ENCODE peak calls at places on chromosomes 5 and 9, in ten cellular contexts. W is Panc1; V is HAP-1; H is NCI-H1105 treated with DMSO at 0.1 percent for 48 hours; N is HS-5; S is brain microvascular endothelial cell; M is Ammon's horn; F is activated CD4-positive, CD25-positive, alpha-beta regulatory T cell; G is fibroblast of the conjunctiva; O is GM12864. J is an unnamed sample.
A peak's percentile ranks its signal among the peaks of the same experiment; 100 is the strongest.

GRCh38 chr9:120857481-120857880 is 14.8 kb upstream of the PSMD5 start:
- DNase-seq in W (no peak), V (no peak), H (no peak), N (no peak), S (no peak), M (no peak), F (no peak), G (no peak), O (no peak), J (no peak)

GRCh38 chr9:121298016-121298538 is 30.1 kb downstream of the GSN start:
- DNase-seq in W (no peak), V (no peak), H (no peak), N (no peak), S (no peak), M (no peak), F (no peak), G (no peak), O (no peak), J (no peak)

GRCh38 chr9:123327697-123328100 is 28.3 kb upstream of the CRB2 start:
- DNase-seq in W (no peak), V (no peak), H (no peak), N (no peak), S (no peak), M (no peak), F (no peak), G (no peak), O (no peak), J (no peak)

GRCh38 chr9:112104401-112104800 is 70.7 kb downstream of the SUSD1 start:
- DNase-seq in W (no peak), V (no peak), H (no peak), N (no peak), S (no peak), M (no peak), F (no peak), G (no peak), O (no peak), J (no peak)

GRCh38 chr9:92746567-92747458 is 17.8 kb downstream of the BICD2 start:
- DNase-seq in W (no peak), V (no peak), H (no peak), N (no peak), S (peak; percentile 65), M (no peak), F (no peak), G (no peak), O (no peak), J (no peak)

GRCh38 chr5:57784106-57784505 is 301.5 kb upstream of the ACTBL2 start:
- DNase-seq in W (no peak), V (no peak), H (no peak), N (no peak), S (no peak), M (no peak), F (no peak), G (no peak), O (no peak), J (no peak)

GRCh38 chr9:5263568-5264218 is 32.5 kb downstream of the INSL4 start:
- DNase-seq in W (no peak), V (no peak), H (no peak), N (no peak), S (peak; percentile 3), M (no peak), F (no peak), G (no peak), O (no peak), J (no peak)

GRCh38 chr9:124088476-124088837 is 76.9 kb downstream of the LHX2 start:
- DNase-seq in W (no peak), V (no peak), H (no peak), N (no peak), S (no peak), M (peak; percentile 16), F (no peak), G (no peak), O (no peak), J (no peak)

GRCh38 chr9:112002131-112002846 is 105.7 kb downstream of the UGCG start:
- DNase-seq in W (no peak), V (no peak), H (no peak), N (no peak), S (no peak), M (no peak), F (peak; percentile 2), G (no peak), O (no peak), J (no peak)

GRCh38 chr9:38393128-38393809 is 767 bp downstream of the ALDH1B1 start:
- DNase-seq in W (no peak), V (no peak), H (no peak), N (no peak), S (no peak), M (no peak), F (no peak), G (no peak), O (no peak), J (no peak)

J was measured in NT2/D1.